ENCODE peak calls at places on chromosomes 12 and 14, in five cellular contexts. One of them, this sample, is unnamed.
A peak's percentile ranks its signal among the peaks of the same experiment; 100 is the strongest.

GRCh38 chr14:92040431-92041040 is 677 bp upstream of the TRIP11 start:
- DNase-seq in activated CD4-positive, alpha-beta T cell treated with anti-CD3 and anti-CD28 coated beads, Interleukin-2, amount 10 ng/mL, durations not matched to agents 7 days and 5 days: peak; percentile 24
- DNase-seq in anterior cingulate cortex: no peak
- DNase-seq in HFF-Myc: no peak
- DNase-seq in myocyte: peak; percentile 28
- DNase-seq in this sample: peak; percentile 13

GRCh38 chr12:103924761-103925641 is 5.2 kb upstream of the HSP90B1 start:
- DNase-seq in activated CD4-positive, alpha-beta T cell treated with anti-CD3 and anti-CD28 coated beads, Interleukin-2, amount 10 ng/mL, durations not matched to agents 7 days and 5 days: peak; percentile 32
- DNase-seq in anterior cingulate cortex: no peak
- DNase-seq in HFF-Myc: peak; percentile 56
- DNase-seq in myocyte: peak; percentile 84
- DNase-seq in this sample: no peak

GRCh38 chr14:89466939-89467338 is 49.9 kb upstream of the FOXN3 start:
- DNase-seq in activated CD4-positive, alpha-beta T cell treated with anti-CD3 and anti-CD28 coated beads, Interleukin-2, amount 10 ng/mL, durations not matched to agents 7 days and 5 days: no peak
- DNase-seq in anterior cingulate cortex: peak; percentile 12
- DNase-seq in HFF-Myc: no peak
- DNase-seq in myocyte: peak; percentile 16
- DNase-seq in this sample: no peak

GRCh38 chr12:99752740-99753139 is 105.2 kb downstream of the GARIN6 start:
- DNase-seq in activated CD4-positive, alpha-beta T cell treated with anti-CD3 and anti-CD28 coated beads, Interleukin-2, amount 10 ng/mL, durations not matched to agents 7 days and 5 days: no peak
- DNase-seq in anterior cingulate cortex: no peak
- DNase-seq in HFF-Myc: no peak
- DNase-seq in myocyte: no peak
- DNase-seq in this sample: no peak

GRCh38 chr14:64912256-64912655 is 2.0 kb upstream of the CHURC1 start:
- DNase-seq in activated CD4-positive, alpha-beta T cell treated with anti-CD3 and anti-CD28 coated beads, Interleukin-2, amount 10 ng/mL, durations not matched to agents 7 days and 5 days: no peak
- DNase-seq in anterior cingulate cortex: no peak
- DNase-seq in HFF-Myc: no peak
- DNase-seq in myocyte: no peak
- DNase-seq in this sample: no peak

GRCh38 chr14:102900631-102901571 is 21.6 kb upstream of the AMN start:
- DNase-seq in activated CD4-positive, alpha-beta T cell treated with anti-CD3 and anti-CD28 coated beads, Interleukin-2, amount 10 ng/mL, durations not matched to agents 7 days and 5 days: peak; percentile 47
- DNase-seq in anterior cingulate cortex: no peak
- DNase-seq in HFF-Myc: no peak
- DNase-seq in myocyte: no peak
- DNase-seq in this sample: no peak

GRCh38 chr14:53330441-53330840 is 177.3 kb upstream of the DDHD1 start:
- DNase-seq in activated CD4-positive, alpha-beta T cell treated with anti-CD3 and anti-CD28 coated beads, Interleukin-2, amount 10 ng/mL, durations not matched to agents 7 days and 5 days: no peak
- DNase-seq in anterior cingulate cortex: no peak
- DNase-seq in HFF-Myc: no peak
- DNase-seq in myocyte: peak; percentile 37
- DNase-seq in this sample: no peak

GRCh38 chr12:65517656-65518210 is 239.2 kb downstream of the MSRB3 start:
- DNase-seq in activated CD4-positive, alpha-beta T cell treated with anti-CD3 and anti-CD28 coated beads, Interleukin-2, amount 10 ng/mL, durations not matched to agents 7 days and 5 days: no peak
- DNase-seq in anterior cingulate cortex: no peak
- DNase-seq in HFF-Myc: no peak
- DNase-seq in myocyte: no peak
- DNase-seq in this sample: no peak

GRCh38 chr12:122843472-122843871 is 8.2 kb downstream of the HIP1R start:
- DNase-seq in activated CD4-positive, alpha-beta T cell treated with anti-CD3 and anti-CD28 coated beads, Interleukin-2, amount 10 ng/mL, durations not matched to agents 7 days and 5 days: no peak
- DNase-seq in anterior cingulate cortex: no peak
- DNase-seq in HFF-Myc: no peak
- DNase-seq in myocyte: no peak
- DNase-seq in this sample: peak; percentile 19

GRCh38 chr14:100025111-100025510 is 40.1 kb upstream of the EVL start:
- DNase-seq in activated CD4-positive, alpha-beta T cell treated with anti-CD3 and anti-CD28 coated beads, Interleukin-2, amount 10 ng/mL, durations not matched to agents 7 days and 5 days: peak; percentile 43
- DNase-seq in anterior cingulate cortex: no peak
- DNase-seq in HFF-Myc: no peak
- DNase-seq in myocyte: peak; percentile 51
- DNase-seq in this sample: no peak

GRCh38 chr14:72745991-72746980 is 147.6 kb downstream of the DPF3 start:
- DNase-seq in activated CD4-positive, alpha-beta T cell treated with anti-CD3 and anti-CD28 coated beads, Interleukin-2, amount 10 ng/mL, durations not matched to agents 7 days and 5 days: no peak
- DNase-seq in anterior cingulate cortex: no peak
- DNase-seq in HFF-Myc: peak; percentile 40
- DNase-seq in myocyte: peak; percentile 77
- DNase-seq in this sample: no peak

GRCh38 chr14:36279306-36280244 is 40.9 kb downstream of the MBIP start:
- DNase-seq in activated CD4-positive, alpha-beta T cell treated with anti-CD3 and anti-CD28 coated beads, Interleukin-2, amount 10 ng/mL, durations not matched to agents 7 days and 5 days: no peak
- DNase-seq in anterior cingulate cortex: no peak
- DNase-seq in HFF-Myc: no peak
- DNase-seq in myocyte: peak; percentile 10
- DNase-seq in this sample: no peak

GRCh38 chr12:94074970-94075695 is 73.2 kb upstream of the PLXNC1 start:
- DNase-seq in activated CD4-positive, alpha-beta T cell treated with anti-CD3 and anti-CD28 coated beads, Interleukin-2, amount 10 ng/mL, durations not matched to agents 7 days and 5 days: no peak
- DNase-seq in anterior cingulate cortex: peak; percentile 1
- DNase-seq in HFF-Myc: peak; percentile 50
- DNase-seq in myocyte: peak; percentile 81
- DNase-seq in this sample: no peak

GRCh38 chr12:106585237-106585834 is 2.5 kb downstream of the RFX4 start:
- DNase-seq in activated CD4-positive, alpha-beta T cell treated with anti-CD3 and anti-CD28 coated beads, Interleukin-2, amount 10 ng/mL, durations not matched to agents 7 days and 5 days: no peak
- DNase-seq in anterior cingulate cortex: no peak
- DNase-seq in HFF-Myc: no peak
- DNase-seq in myocyte: no peak
- DNase-seq in this sample: no peak

GRCh38 chr14:106268013-106268727 is 741.8 kb downstream of the TMEM121 start:
- DNase-seq in activated CD4-positive, alpha-beta T cell treated with anti-CD3 and anti-CD28 coated beads, Interleukin-2, amount 10 ng/mL, durations not matched to agents 7 days and 5 days: peak; percentile 88
- DNase-seq in anterior cingulate cortex: no peak
- DNase-seq in HFF-Myc: no peak
- DNase-seq in myocyte: no peak
- DNase-seq in this sample: no peak

GRCh38 chr14:61923348-61923747 is 161.1 kb downstream of the SNAPC1 start:
- DNase-seq in activated CD4-positive, alpha-beta T cell treated with anti-CD3 and anti-CD28 coated beads, Interleukin-2, amount 10 ng/mL, durations not matched to agents 7 days and 5 days: no peak
- DNase-seq in anterior cingulate cortex: no peak
- DNase-seq in HFF-Myc: no peak
- DNase-seq in myocyte: peak; percentile 13
- DNase-seq in this sample: no peak

GRCh38 chr12:2360630-2361170 is 307.9 kb downstream of the CACNA1C start:
- DNase-seq in activated CD4-positive, alpha-beta T cell treated with anti-CD3 and anti-CD28 coated beads, Interleukin-2, amount 10 ng/mL, durations not matched to agents 7 days and 5 days: no peak
- DNase-seq in anterior cingulate cortex: no peak
- DNase-seq in HFF-Myc: no peak
- DNase-seq in myocyte: no peak
- DNase-seq in this sample: no peak

This sample was measured in posterior cingulate gyrus.